ENCODE peak calls at places on chromosome 15, in five cellular contexts. One of them, this sample, is unnamed.

GRCh38 chr15:55742498-55742926 is 440 bp downstream of the PRTG start:
- DNase-seq in right cardiac atrium: no peak
- DNase-seq in colonic mucosa: peak; percentile 29
- DNase-seq in iPS DF 6.9: no peak
- DNase-seq in mesenchymal stem cell: peak; percentile 68
- DNase-seq in this sample: peak; percentile 34

GRCh38 chr15:57356636-57357035 is 19.7 kb upstream of the CGNL1 start:
- DNase-seq in right cardiac atrium: no peak
- DNase-seq in colonic mucosa: no peak
- DNase-seq in iPS DF 6.9: no peak
- DNase-seq in mesenchymal stem cell: peak; percentile 41
- DNase-seq in this sample: no peak

GRCh38 chr15:39270976-39271375 is 309.9 kb upstream of the THBS1 start:
- DNase-seq in right cardiac atrium: no peak
- DNase-seq in colonic mucosa: no peak
- DNase-seq in iPS DF 6.9: no peak
- DNase-seq in mesenchymal stem cell: peak; percentile 95
- DNase-seq in this sample: no peak

GRCh38 chr15:48244923-48245322 is 38.8 kb downstream of the SLC12A1 start:
- DNase-seq in right cardiac atrium: no peak
- DNase-seq in colonic mucosa: no peak
- DNase-seq in iPS DF 6.9: no peak
- DNase-seq in mesenchymal stem cell: peak; percentile 1
- DNase-seq in this sample: no peak

GRCh38 chr15:71874245-71874644 is 63.9 kb downstream of the NR2E3 start:
- DNase-seq in right cardiac atrium: no peak
- DNase-seq in colonic mucosa: no peak
- DNase-seq in iPS DF 6.9: no peak
- DNase-seq in mesenchymal stem cell: no peak
- DNase-seq in this sample: no peak

GRCh38 chr15:92733934-92734521 is 78.5 kb upstream of the FAM174B start:
- DNase-seq in right cardiac atrium: peak; percentile 71
- DNase-seq in colonic mucosa: no peak
- DNase-seq in iPS DF 6.9: no peak
- DNase-seq in mesenchymal stem cell: no peak
- DNase-seq in this sample: no peak

GRCh38 chr15:25719101-25719985 is 143.8 kb downstream of the ATP10A start:
- DNase-seq in right cardiac atrium: no peak
- DNase-seq in colonic mucosa: no peak
- DNase-seq in iPS DF 6.9: no peak
- DNase-seq in mesenchymal stem cell: no peak
- DNase-seq in this sample: no peak

GRCh38 chr15:29593629-29594028 is 228.6 kb downstream of the TJP1 start:
- DNase-seq in right cardiac atrium: no peak
- DNase-seq in colonic mucosa: no peak
- DNase-seq in iPS DF 6.9: no peak
- DNase-seq in mesenchymal stem cell: no peak
- DNase-seq in this sample: no peak

GRCh38 chr15:88613074-88613944 is 7.8 kb upstream of the AEN start:
- DNase-seq in right cardiac atrium: no peak
- DNase-seq in colonic mucosa: no peak
- DNase-seq in iPS DF 6.9: peak; percentile 74
- DNase-seq in mesenchymal stem cell: peak; percentile 55
- DNase-seq in this sample: no peak

GRCh38 chr15:84603630-84604379 is 3.0 kb downstream of the ZSCAN2 start:
- DNase-seq in right cardiac atrium: no peak
- DNase-seq in colonic mucosa: no peak
- DNase-seq in iPS DF 6.9: peak; percentile 72
- DNase-seq in mesenchymal stem cell: no peak
- DNase-seq in this sample: no peak

GRCh38 chr15:68379759-68380290 is 52.1 kb downstream of the ITGA11 start:
- DNase-seq in right cardiac atrium: peak; percentile 3
- DNase-seq in colonic mucosa: no peak
- DNase-seq in iPS DF 6.9: no peak
- DNase-seq in mesenchymal stem cell: peak; percentile 47
- DNase-seq in this sample: no peak

DNA sequence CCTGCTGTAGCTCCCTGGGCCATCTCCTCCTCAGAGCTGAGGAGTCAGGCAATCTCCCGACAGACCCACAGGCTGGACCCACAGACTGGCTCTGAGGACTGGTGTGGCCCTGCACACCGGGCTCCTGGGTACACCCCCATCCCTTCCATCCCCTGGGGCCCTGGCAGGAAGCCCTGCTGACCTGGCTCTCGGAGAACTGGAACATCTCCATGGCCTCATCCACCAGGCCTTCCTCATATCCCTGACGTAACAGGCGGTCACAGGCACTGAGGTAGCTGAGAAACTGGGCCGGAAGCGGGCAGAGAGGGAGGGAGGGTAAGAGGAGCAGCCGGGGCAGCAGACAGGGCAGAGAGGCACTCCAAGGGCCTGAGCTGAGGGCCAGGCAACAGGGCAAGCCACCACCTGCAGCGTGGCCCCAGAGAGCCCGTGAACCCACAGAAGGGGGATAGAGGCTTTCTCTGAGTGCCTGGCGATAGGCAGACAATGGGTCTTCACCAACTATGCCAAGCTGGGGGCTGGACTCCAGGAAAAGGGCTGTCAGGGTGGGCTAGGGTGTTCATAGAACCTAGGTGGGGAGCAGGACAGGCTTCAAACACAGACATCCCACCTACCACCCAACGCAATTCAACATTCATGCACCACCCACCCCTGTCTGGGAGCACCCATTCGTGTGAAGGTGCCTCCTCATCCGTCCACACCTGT is 17.9 kb downstream of the KBTBD13 start:
- DNase-seq in right cardiac atrium: peak; percentile 48
- DNase-seq in colonic mucosa: no peak
- DNase-seq in iPS DF 6.9: no peak
- DNase-seq in mesenchymal stem cell: no peak
- DNase-seq in this sample: no peak
- H3K27ac ChIP-seq in right cardiac atrium: no peak overlapping the region
- H3K27ac ChIP-seq in colonic mucosa: no peak overlapping the region
- H3K27ac ChIP-seq in iPS DF 6.9: no peak overlapping the region
- H3K27ac ChIP-seq in mesenchymal stem cell: no peak overlapping the region
- H3K27ac ChIP-seq in this sample: no peak overlapping the region

DNA sequence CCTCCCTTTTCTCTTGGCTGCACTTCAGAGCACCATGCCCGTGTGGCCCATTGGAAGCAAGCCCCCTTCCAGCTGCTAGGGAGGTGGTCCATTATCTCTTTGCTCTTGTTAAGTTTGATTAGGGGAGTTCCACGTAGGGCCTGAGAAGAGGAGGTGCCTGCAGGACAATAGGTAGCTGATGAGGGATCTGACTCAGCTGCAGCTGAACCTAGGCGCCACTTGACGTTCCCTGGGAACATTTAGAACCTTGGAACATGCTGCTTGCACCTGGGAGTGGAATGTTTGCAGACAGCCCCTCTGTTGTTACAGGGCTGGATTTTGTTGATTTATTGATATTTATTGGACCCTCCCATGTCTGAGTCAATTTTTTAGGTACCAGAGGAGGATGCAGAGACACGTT is 4.7 kb downstream of the SMAD3 start:
- DNase-seq in right cardiac atrium: no peak
- DNase-seq in colonic mucosa: no peak
- DNase-seq in iPS DF 6.9: no peak
- DNase-seq in mesenchymal stem cell: no peak
- DNase-seq in this sample: no peak
- H3K27ac ChIP-seq in right cardiac atrium: no peak overlapping the region
- H3K27ac ChIP-seq in colonic mucosa: no peak overlapping the region
- H3K27ac ChIP-seq in iPS DF 6.9: no peak overlapping the region
- H3K27ac ChIP-seq in mesenchymal stem cell: no peak overlapping the region
- H3K27ac ChIP-seq in this sample: no peak overlapping the region

GRCh38 chr15:95557226-95558046 is 773.1 kb upstream of the NR2F2 start:
- DNase-seq in right cardiac atrium: peak; percentile 51
- DNase-seq in colonic mucosa: no peak
- DNase-seq in iPS DF 6.9: no peak
- DNase-seq in mesenchymal stem cell: peak; percentile 95
- DNase-seq in this sample: no peak

GRCh38 chr15:95558916-95559315 is 771.6 kb upstream of the NR2F2 start:
- DNase-seq in right cardiac atrium: no peak
- DNase-seq in colonic mucosa: no peak
- DNase-seq in iPS DF 6.9: no peak
- DNase-seq in mesenchymal stem cell: no peak
- DNase-seq in this sample: no peak

GRCh38 chr15:95558131-95558530 is 772.4 kb upstream of the NR2F2 start:
- DNase-seq in right cardiac atrium: no peak
- DNase-seq in colonic mucosa: no peak
- DNase-seq in iPS DF 6.9: no peak
- DNase-seq in mesenchymal stem cell: peak; percentile 45
- DNase-seq in this sample: no peak

GRCh38 chr15:95556225-95556624 is 774.3 kb upstream of the NR2F2 start:
- DNase-seq in right cardiac atrium: no peak
- DNase-seq in colonic mucosa: no peak
- DNase-seq in iPS DF 6.9: no peak
- DNase-seq in mesenchymal stem cell: no peak
- DNase-seq in this sample: no peak

GRCh38 chr15:95556866-95557225 is 773.7 kb upstream of the NR2F2 start:
- DNase-seq in right cardiac atrium: no peak
- DNase-seq in colonic mucosa: no peak
- DNase-seq in iPS DF 6.9: no peak
- DNase-seq in mesenchymal stem cell: peak; percentile 48
- DNase-seq in this sample: no peak
- H3K27ac ChIP-seq in right cardiac atrium: no peak overlapping the region
- H3K27ac ChIP-seq in colonic mucosa: no peak overlapping the region
- H3K27ac ChIP-seq in iPS DF 6.9: no peak overlapping the region
- H3K27ac ChIP-seq in mesenchymal stem cell: peak overlapping the region; percentile 99
- H3K27ac ChIP-seq in this sample: peak overlapping the region; percentile 20

GRCh38 chr15:67164401-67164791 is 90.1 kb downstream of the AAGAB start:
- DNase-seq in right cardiac atrium: peak; percentile 76
- DNase-seq in colonic mucosa: no peak
- DNase-seq in iPS DF 6.9: no peak
- DNase-seq in mesenchymal stem cell: peak; percentile 37
- DNase-seq in this sample: peak; percentile 50

GRCh38 chr15:67164811-67165652 is 89.4 kb downstream of the AAGAB start:
- DNase-seq in right cardiac atrium: peak; percentile 85
- DNase-seq in colonic mucosa: no peak
- DNase-seq in iPS DF 6.9: no peak
- DNase-seq in mesenchymal stem cell: no peak
- DNase-seq in this sample: peak; percentile 63

GRCh38 chr15:67163180-67163579 is 91.3 kb downstream of the AAGAB start:
- DNase-seq in right cardiac atrium: no peak
- DNase-seq in colonic mucosa: no peak
- DNase-seq in iPS DF 6.9: no peak
- DNase-seq in mesenchymal stem cell: no peak
- DNase-seq in this sample: no peak

GRCh38 chr15:67161412-67161811 is 93.0 kb downstream of the AAGAB start:
- DNase-seq in right cardiac atrium: no peak
- DNase-seq in colonic mucosa: no peak
- DNase-seq in iPS DF 6.9: no peak
- DNase-seq in mesenchymal stem cell: no peak
- DNase-seq in this sample: no peak

DNA sequence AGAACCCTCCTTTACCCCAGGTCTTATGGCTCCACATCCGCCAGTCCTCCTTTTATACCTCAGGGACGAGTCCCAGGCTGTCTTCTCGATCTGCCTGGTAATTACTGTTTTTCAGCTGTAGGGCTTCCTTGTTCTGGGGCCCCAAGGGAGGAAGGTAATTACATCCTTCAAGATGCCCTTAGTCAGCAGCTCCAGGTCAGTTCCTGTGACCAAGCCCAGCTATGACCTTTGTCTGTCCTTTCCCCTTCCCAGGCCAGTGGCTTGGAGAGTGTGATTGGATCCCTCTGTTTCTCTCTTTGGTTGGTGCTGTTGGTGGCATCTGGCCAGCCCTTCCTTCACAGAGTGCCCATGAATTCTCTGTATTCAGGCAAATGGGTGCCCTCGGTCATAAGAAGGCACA is 92.6 kb downstream of the AAGAB start:
- DNase-seq in right cardiac atrium: no peak
- DNase-seq in colonic mucosa: no peak
- DNase-seq in iPS DF 6.9: no peak
- DNase-seq in mesenchymal stem cell: no peak
- DNase-seq in this sample: no peak
- H3K27ac ChIP-seq in right cardiac atrium: no peak overlapping the region
- H3K27ac ChIP-seq in colonic mucosa: no peak overlapping the region
- H3K27ac ChIP-seq in iPS DF 6.9: no peak overlapping the region
- H3K27ac ChIP-seq in mesenchymal stem cell: no peak overlapping the region
- H3K27ac ChIP-seq in this sample: peak overlapping the region; percentile 9

GRCh38 chr15:78213956-78214355 is 20.4 kb downstream of the ACSBG1 start:
- DNase-seq in right cardiac atrium: no peak
- DNase-seq in colonic mucosa: no peak
- DNase-seq in iPS DF 6.9: no peak
- DNase-seq in mesenchymal stem cell: no peak
- DNase-seq in this sample: no peak
- H3K27ac ChIP-seq in right cardiac atrium: no peak overlapping the region
- H3K27ac ChIP-seq in colonic mucosa: no peak overlapping the region
- H3K27ac ChIP-seq in iPS DF 6.9: no peak overlapping the region
- H3K27ac ChIP-seq in mesenchymal stem cell: no peak overlapping the region
- H3K27ac ChIP-seq in this sample: no peak overlapping the region

GRCh38 chr15:90496791-90497190 is 32.9 kb upstream of the CRTC3 start:
- DNase-seq in right cardiac atrium: no peak
- DNase-seq in colonic mucosa: no peak
- DNase-seq in iPS DF 6.9: no peak
- DNase-seq in mesenchymal stem cell: peak; percentile 50
- DNase-seq in this sample: no peak
- H3K27ac ChIP-seq in right cardiac atrium: no peak overlapping the region
- H3K27ac ChIP-seq in colonic mucosa: peak overlapping the region; percentile 12
- H3K27ac ChIP-seq in iPS DF 6.9: no peak overlapping the region
- H3K27ac ChIP-seq in mesenchymal stem cell: no peak overlapping the region
- H3K27ac ChIP-seq in this sample: no peak overlapping the region

GRCh38 chr15:53130943-53131342 is 340.8 kb upstream of the ONECUT1 start:
- DNase-seq in right cardiac atrium: no peak
- DNase-seq in colonic mucosa: no peak
- DNase-seq in iPS DF 6.9: no peak
- DNase-seq in mesenchymal stem cell: no peak
- DNase-seq in this sample: no peak
- H3K27ac ChIP-seq in right cardiac atrium: no peak overlapping the region
- H3K27ac ChIP-seq in colonic mucosa: no peak overlapping the region
- H3K27ac ChIP-seq in iPS DF 6.9: no peak overlapping the region
- H3K27ac ChIP-seq in mesenchymal stem cell: no peak overlapping the region
- H3K27ac ChIP-seq in this sample: no peak overlapping the region

DNA sequence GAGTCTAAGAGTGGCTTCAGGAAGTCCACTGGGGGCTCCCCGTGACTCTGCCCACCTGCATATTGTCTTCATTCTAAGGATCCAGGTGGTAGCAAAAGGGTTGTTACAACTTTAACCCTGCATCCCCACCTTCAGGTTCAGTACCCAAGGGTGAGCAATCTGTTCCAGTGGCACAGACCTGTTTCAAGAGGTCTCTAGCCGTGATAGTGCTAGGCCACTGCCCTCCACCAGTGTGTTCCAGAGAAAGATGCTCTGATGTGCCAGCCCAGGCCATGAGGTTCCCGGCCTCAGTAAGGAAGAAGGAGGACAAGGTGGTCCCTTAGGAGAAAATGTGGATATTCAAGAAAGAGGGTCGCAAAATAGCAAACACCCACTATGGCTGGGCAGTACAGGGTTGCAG is 87.0 kb downstream of the IGF1R start:
- DNase-seq in right cardiac atrium: no peak
- DNase-seq in colonic mucosa: no peak
- DNase-seq in iPS DF 6.9: no peak
- DNase-seq in mesenchymal stem cell: no peak
- DNase-seq in this sample: no peak
- H3K27ac ChIP-seq in right cardiac atrium: no peak overlapping the region
- H3K27ac ChIP-seq in colonic mucosa: no peak overlapping the region
- H3K27ac ChIP-seq in iPS DF 6.9: no peak overlapping the region
- H3K27ac ChIP-seq in mesenchymal stem cell: peak overlapping the region; percentile 67
- H3K27ac ChIP-seq in this sample: no peak overlapping the region